ENCODE peak calls at places on chromosomes 1 and 21, in six cellular contexts. I is AG04450; P is left ventricle myocardium inferior; D is prostate gland; V is foreskin fibroblast; S is CD8-positive, alpha-beta T cell. Q is an unnamed sample.

GRCh38 chr1:183164350-183164749 is 21.7 kb upstream of the LAMC2 start:
- DNase-seq in I (no peak), P (no peak), D (no peak), V (peak), S (no peak), Q (peak)

GRCh38 chr1:7493711-7494110 is 277.4 kb upstream of the VAMP3 start:
- DNase-seq in I (no peak), P (no peak), D (no peak), V (no peak), S (no peak), Q (no peak)

GRCh38 chr1:50978144-50978851 is 8.3 kb downstream of the CDKN2C start:
- DNase-seq in I (no peak), P (peak), D (peak), V (peak), S (no peak), Q (no peak)

GRCh38 chr1:101506541-101507164 is 269.8 kb downstream of the S1PR1 start:
- DNase-seq in I (no peak), P (no peak), D (peak), V (peak), S (peak), Q (no peak)

GRCh38 chr21:33817136-33817535 is 98.5 kb downstream of the ATP5PO start:
- DNase-seq in I (no peak), P (no peak), D (no peak), V (no peak), S (no peak), Q (no peak)

GRCh38 chr1:59498640-59499039 is 201.7 kb downstream of the FGGY start:
- DNase-seq in I (no peak), P (no peak), D (no peak), V (peak), S (no peak), Q (no peak)

GRCh38 chr1:31764307-31765040 is at the start of gene ADGRB2:
- DNase-seq in I (no peak), P (no peak), D (no peak), V (peak), S (no peak), Q (no peak)

GRCh38 chr1:66460776-66461175 is 73.2 kb upstream of the SGIP1 start:
- DNase-seq in I (no peak), P (no peak), D (no peak), V (no peak), S (no peak), Q (no peak)

GRCh38 chr1:2311184-2312032 is 79.9 kb downstream of the MORN1 start:
- DNase-seq in I (no peak), P (peak), D (peak), V (peak), S (peak), Q (no peak)

GRCh38 chr1:36151133-36151844 is 2.0 kb upstream of the TRAPPC3 start:
- DNase-seq in I (no peak), P (no peak), D (no peak), V (no peak), S (no peak), Q (no peak)

GRCh38 chr1:183992424-183992823 is 45.1 kb downstream of the COLGALT2 start:
- DNase-seq in I (no peak), P (no peak), D (no peak), V (no peak), S (no peak), Q (no peak)

GRCh38 chr1:6727535-6727934 is 25.9 kb upstream of the DNAJC11 start:
- DNase-seq in I (peak), P (peak), D (no peak), V (peak), S (peak), Q (no peak)

GRCh38 chr21:45444385-45444784 is 39.4 kb downstream of the COL18A1 start:
- DNase-seq in I (no peak), P (no peak), D (no peak), V (no peak), S (no peak), Q (no peak)

GRCh38 chr1:223837206-223837605 is 8.5 kb downstream of the TP53BP2 start:
- DNase-seq in I (no peak), P (no peak), D (no peak), V (peak), S (no peak), Q (no peak)

GRCh38 chr1:44723496-44724407 is 7.2 kb downstream of the RNU5D-1 start:
- DNase-seq in I (no peak), P (peak), D (no peak), V (no peak), S (no peak), Q (no peak)

GRCh38 chr1:158998781-158999161 is 10.9 kb upstream of the IFI16 start:
- DNase-seq in I (peak), P (peak), D (peak), V (peak), S (peak), Q (no peak)

GRCh38 chr1:42747125-42747524 is 7.1 kb upstream of the CLDN19 start:
- DNase-seq in I (no peak), P (peak), D (no peak), V (peak), S (peak), Q (no peak)

GRCh38 chr1:209400351-209401220 is 182.9 kb upstream of the CAMK1G start:
- DNase-seq in I (no peak), P (no peak), D (no peak), V (no peak), S (no peak), Q (no peak)

GRCh38 chr1:54364613-54365012 is 41.6 kb downstream of the SSBP3 start:
- DNase-seq in I (no peak), P (no peak), D (no peak), V (no peak), S (no peak), Q (no peak)

GRCh38 chr1:221667504-221667903 is 74.4 kb downstream of the DUSP10 start:
- DNase-seq in I (no peak), P (no peak), D (no peak), V (peak), S (no peak), Q (peak)

GRCh38 chr1:74767490-74767889 is 34.5 kb downstream of the TYW3 start:
- DNase-seq in I (no peak), P (no peak), D (no peak), V (peak), S (no peak), Q (no peak)

GRCh38 chr21:45551316-45551715 is 9.1 kb upstream of the SLC19A1 start:
- DNase-seq in I (no peak), P (peak), D (no peak), V (peak), S (no peak), Q (no peak)

GRCh38 chr1:228206582-228207351 is 1.1 kb upstream of the OBSCN start:
- DNase-seq in I (no peak), P (no peak), D (no peak), V (peak), S (no peak), Q (no peak)

GRCh38 chr1:209651148-209651547 is 1.1 kb downstream of the LAMB3 start:
- DNase-seq in I (no peak), P (peak), D (peak), V (peak), S (peak), Q (peak)

GRCh38 chr1:207261971-207262370 is 59.5 kb upstream of the CD55 start:
- DNase-seq in I (no peak), P (no peak), D (no peak), V (peak), S (no peak), Q (no peak)

GRCh38 chr1:244347942-244348341 is 103.8 kb downstream of the ADSS2 start:
- DNase-seq in I (no peak), P (no peak), D (peak), V (peak), S (no peak), Q (peak)

GRCh38 chr21:39809936-39810335 is 57.3 kb upstream of the PCP4 start:
- DNase-seq in I (no peak), P (no peak), D (no peak), V (no peak), S (no peak), Q (no peak)

GRCh38 chr21:38773108-38774061 is 32.3 kb upstream of the ETS2 start:
- DNase-seq in I (peak), P (no peak), D (no peak), V (peak), S (no peak), Q (peak)

GRCh38 chr1:3874736-3875135 is 17.5 kb downstream of the DFFB start:
- DNase-seq in I (no peak), P (no peak), D (no peak), V (no peak), S (no peak), Q (no peak)

GRCh38 chr1:3871451-3871805 is 14.2 kb downstream of the DFFB start:
- DNase-seq in I (no peak), P (no peak), D (no peak), V (no peak), S (no peak), Q (no peak)

GRCh38 chr1:3868464-3869006 is 11.3 kb downstream of the DFFB start:
- DNase-seq in I (no peak), P (no peak), D (no peak), V (no peak), S (no peak), Q (no peak)

GRCh38 chr1:3869751-3870301 is 12.6 kb downstream of the DFFB start:
- DNase-seq in I (no peak), P (no peak), D (no peak), V (peak), S (no peak), Q (no peak)

GRCh38 chr1:3872546-3872945 is 15.3 kb downstream of the DFFB start:
- DNase-seq in I (no peak), P (no peak), D (no peak), V (no peak), S (no peak), Q (no peak)
- TF ChIP-seq CTCF in I (no peak), P (no peak), D (no peak), V (no peak), S (no peak), Q (no peak)

GRCh38 chr1:39609618-39610331 is 29.7 kb downstream of the HEYL start:
- DNase-seq in I (no peak), P (peak), D (peak), V (peak), S (peak), Q (no peak)
- H3K4me3 ChIP-seq in I (no peak), P (peak), D (no peak), V (no peak), S (no peak), Q (no peak)

DNA sequence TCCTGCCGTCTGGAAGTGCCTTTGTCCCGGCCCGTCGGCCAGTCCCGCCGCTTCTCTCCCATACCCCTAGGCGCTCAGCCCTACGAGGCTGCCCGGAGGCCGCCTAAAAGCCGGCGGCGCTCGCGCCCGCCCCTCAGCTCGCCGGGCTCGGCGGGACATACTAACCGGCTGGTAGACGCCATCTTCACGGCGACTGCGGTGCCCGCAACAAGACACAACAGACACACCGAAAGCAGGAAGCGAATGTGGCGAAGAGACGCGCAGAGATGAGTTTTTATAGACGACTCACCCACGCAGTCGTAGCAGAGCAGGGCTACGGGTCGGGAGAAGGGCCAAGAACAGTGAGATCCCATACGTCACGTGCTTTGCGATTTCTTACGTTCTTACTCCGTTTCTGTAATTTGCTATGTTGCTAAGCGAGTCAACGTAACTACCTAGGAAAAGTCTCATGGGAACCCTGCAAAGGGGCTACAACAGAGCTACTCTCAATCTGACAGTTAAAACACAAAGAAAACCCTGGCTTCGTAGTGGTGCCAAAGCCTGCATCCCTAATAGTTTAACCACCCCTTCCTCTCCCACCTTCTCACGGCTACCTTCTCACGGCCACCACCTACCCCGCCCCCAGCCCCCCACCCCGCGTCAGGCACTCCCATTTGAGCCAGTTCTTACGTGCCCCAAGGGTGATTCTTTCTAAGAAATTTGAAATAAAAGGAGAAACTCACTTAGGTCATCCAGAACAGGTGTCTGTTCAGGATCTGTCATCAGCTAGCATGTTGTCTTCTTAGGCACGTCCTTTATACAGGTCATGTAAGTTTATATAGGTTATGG is at the start of gene GTF2B:
- DNase-seq in I (peak), P (peak), D (peak), V (peak), S (peak), Q (peak)
- TF ChIP-seq CTCF in I (no peak), P (no peak), D (peak), V (no peak), S (no peak), Q (no peak)

GRCh38 chr1:107016376-107016978 is 40.0 kb upstream of the PRMT6 start:
- DNase-seq in I (no peak), P (no peak), D (no peak), V (peak), S (no peak), Q (no peak)
- H3K4me3 ChIP-seq in I (no peak), P (no peak), D (no peak), V (no peak), S (no peak), Q (no peak)

GRCh38 chr1:11535316-11535715 is 56.4 kb downstream of the DISP3 start:
- DNase-seq in I (no peak), P (no peak), D (no peak), V (no peak), S (no peak), Q (no peak)

GRCh38 chr1:11534846-11535245 is 55.9 kb downstream of the DISP3 start:
- DNase-seq in I (no peak), P (no peak), D (no peak), V (no peak), S (no peak), Q (no peak)

GRCh38 chr1:11535761-11536572 is 57.0 kb downstream of the DISP3 start:
- DNase-seq in I (no peak), P (no peak), D (no peak), V (no peak), S (no peak), Q (no peak)

GRCh38 chr1:11531943-11532342 is 53.0 kb downstream of the DISP3 start:
- DNase-seq in I (no peak), P (no peak), D (no peak), V (no peak), S (no peak), Q (no peak)

GRCh38 chr1:11533790-11534787 is 55.1 kb downstream of the DISP3 start:
- DNase-seq in I (no peak), P (no peak), D (no peak), V (no peak), S (no peak), Q (no peak)
- TF ChIP-seq CTCF in I (no peak), P (no peak), D (no peak), V (no peak), S (no peak), Q (no peak)

GRCh38 chr1:219659682-219660081 is 46.8 kb upstream of the ZC3H11B start:
- DNase-seq in I (peak), P (no peak), D (no peak), V (peak), S (no peak), Q (no peak)

GRCh38 chr1:219661464-219662092 is 48.7 kb upstream of the ZC3H11B start:
- DNase-seq in I (no peak), P (no peak), D (no peak), V (no peak), S (no peak), Q (no peak)

GRCh38 chr1:219664310-219665029 is 51.6 kb upstream of the ZC3H11B start:
- DNase-seq in I (no peak), P (no peak), D (no peak), V (no peak), S (no peak), Q (no peak)

GRCh38 chr1:219659005-219659632 is 46.2 kb upstream of the ZC3H11B start:
- DNase-seq in I (no peak), P (no peak), D (no peak), V (no peak), S (no peak), Q (no peak)

GRCh38 chr1:219660666-219661463 is 48.0 kb upstream of the ZC3H11B start:
- DNase-seq in I (peak), P (peak), D (peak), V (peak), S (no peak), Q (peak)
- H3K4me3 ChIP-seq in I (peak), P (peak), D (no peak), V (no peak), S (no peak), Q (peak)

GRCh38 chr1:232951605-232952004 is 1.2 kb downstream of the NTPCR start:
- DNase-seq in I (no peak), P (no peak), D (no peak), V (no peak), S (no peak), Q (no peak)

GRCh38 chr1:232952514-232953175 is 2.2 kb downstream of the NTPCR start:
- DNase-seq in I (no peak), P (no peak), D (peak), V (peak), S (no peak), Q (no peak)

GRCh38 chr1:232950919-232951579 is 638 bp downstream of the NTPCR start:
- DNase-seq in I (no peak), P (no peak), D (peak), V (peak), S (no peak), Q (no peak)

GRCh38 chr1:232954594-232955365 is 4.4 kb downstream of the NTPCR start:
- DNase-seq in I (no peak), P (no peak), D (no peak), V (no peak), S (no peak), Q (no peak)

DNA sequence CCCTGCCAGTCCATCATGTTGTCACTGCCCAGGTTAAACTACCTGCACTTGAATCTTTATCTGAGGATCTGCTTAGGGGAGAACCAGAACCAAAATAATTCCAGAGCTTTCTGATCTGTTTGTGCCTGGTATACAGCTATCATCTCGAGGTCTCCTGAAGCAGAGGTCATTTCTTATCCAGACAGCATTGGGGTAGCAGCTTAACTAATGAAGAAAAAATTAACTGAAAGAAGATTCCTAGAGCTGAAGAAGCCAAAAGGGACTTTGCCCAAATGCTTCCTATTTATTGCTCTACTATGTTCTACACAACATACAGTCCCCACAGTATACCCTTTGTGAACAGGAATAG is 2.7 kb downstream of the NTPCR start:
- DNase-seq in I (no peak), P (no peak), D (no peak), V (no peak), S (no peak), Q (no peak)
- TF ChIP-seq CTCF in I (no peak), P (no peak), D (no peak), V (no peak), S (peak), Q (no peak)

GRCh38 chr1:151577173-151577572 is 34.7 kb upstream of the SNX27 start:
- DNase-seq in I (no peak), P (no peak), D (no peak), V (no peak), S (no peak), Q (no peak)
- H3K4me3 ChIP-seq in I (no peak), P (no peak), D (no peak), V (no peak), S (no peak), Q (no peak)

GRCh38 chr1:20366766-20367602 is 76.3 kb downstream of the VWA5B1 start:
- DNase-seq in I (no peak), P (peak), D (no peak), V (peak), S (no peak), Q (no peak)
- TF ChIP-seq CTCF in I (peak), P (peak), D (peak), V (peak), S (no peak), Q (peak)